ENCODE peak calls at places on chromosomes 3 and 15, in ten cellular contexts. One of them, this sample, is unnamed.

GRCh38 chr15:57213783-57214366 is 162.4 kb upstream of the CGNL1 start:
- DNase-seq in stimulated activated naive B cell treated with anti-CD40 and anti-IgM and Interleukin-4, amounts not matched to agents 10 μg/mL and 1 μg/mL and 100 μg/mL, for 72 hours: no peak
- DNase-seq in activated naive CD8-positive, alpha-beta T cell treated with anti-CD3 and anti-CD28 coated beads, Interleukin-2, amount 50 U/mL, for 16 hours: no peak
- DNase-seq in GM23338: no peak
- DNase-seq in globus pallidus: peak
- DNase-seq in frontal cortex: no peak
- DNase-seq in GM12865: peak
- DNase-seq in thoracic aorta: no peak
- DNase-seq in aorta: no peak
- DNase-seq in DMS153: no peak
- DNase-seq in this sample: peak

GRCh38 chr3:5275529-5275928 is 88.0 kb downstream of the EDEM1 start:
- DNase-seq in stimulated activated naive B cell treated with anti-CD40 and anti-IgM and Interleukin-4, amounts not matched to agents 10 μg/mL and 1 μg/mL and 100 μg/mL, for 72 hours: no peak
- DNase-seq in activated naive CD8-positive, alpha-beta T cell treated with anti-CD3 and anti-CD28 coated beads, Interleukin-2, amount 50 U/mL, for 16 hours: no peak
- DNase-seq in GM23338: no peak
- DNase-seq in globus pallidus: no peak
- DNase-seq in frontal cortex: no peak
- DNase-seq in GM12865: peak
- DNase-seq in thoracic aorta: no peak
- DNase-seq in aorta: no peak
- DNase-seq in DMS153: no peak
- DNase-seq in this sample: no peak

GRCh38 chr3:97872209-97873042 is 50.6 kb downstream of the CRYBG3 start:
- DNase-seq in stimulated activated naive B cell treated with anti-CD40 and anti-IgM and Interleukin-4, amounts not matched to agents 10 μg/mL and 1 μg/mL and 100 μg/mL, for 72 hours: no peak
- DNase-seq in activated naive CD8-positive, alpha-beta T cell treated with anti-CD3 and anti-CD28 coated beads, Interleukin-2, amount 50 U/mL, for 16 hours: no peak
- DNase-seq in GM23338: no peak
- DNase-seq in globus pallidus: peak
- DNase-seq in frontal cortex: no peak
- DNase-seq in GM12865: no peak
- DNase-seq in thoracic aorta: no peak
- DNase-seq in aorta: no peak
- DNase-seq in DMS153: no peak
- DNase-seq in this sample: no peak

GRCh38 chr15:59680870-59681269 is 8.2 kb downstream of the BNIP2 start:
- DNase-seq in stimulated activated naive B cell treated with anti-CD40 and anti-IgM and Interleukin-4, amounts not matched to agents 10 μg/mL and 1 μg/mL and 100 μg/mL, for 72 hours: no peak
- DNase-seq in activated naive CD8-positive, alpha-beta T cell treated with anti-CD3 and anti-CD28 coated beads, Interleukin-2, amount 50 U/mL, for 16 hours: no peak
- DNase-seq in GM23338: no peak
- DNase-seq in globus pallidus: no peak
- DNase-seq in frontal cortex: no peak
- DNase-seq in GM12865: no peak
- DNase-seq in thoracic aorta: no peak
- DNase-seq in aorta: no peak
- DNase-seq in DMS153: no peak
- DNase-seq in this sample: no peak

GRCh38 chr15:82047493-82048446 is 2.0 kb upstream of the MEX3B start:
- DNase-seq in stimulated activated naive B cell treated with anti-CD40 and anti-IgM and Interleukin-4, amounts not matched to agents 10 μg/mL and 1 μg/mL and 100 μg/mL, for 72 hours: no peak
- DNase-seq in activated naive CD8-positive, alpha-beta T cell treated with anti-CD3 and anti-CD28 coated beads, Interleukin-2, amount 50 U/mL, for 16 hours: no peak
- DNase-seq in GM23338: peak
- DNase-seq in globus pallidus: peak
- DNase-seq in frontal cortex: no peak
- DNase-seq in GM12865: no peak
- DNase-seq in thoracic aorta: no peak
- DNase-seq in aorta: no peak
- DNase-seq in DMS153: no peak
- DNase-seq in this sample: no peak

GRCh38 chr3:85801955-85802354 is 843.2 kb downstream of the CADM2 start:
- DNase-seq in stimulated activated naive B cell treated with anti-CD40 and anti-IgM and Interleukin-4, amounts not matched to agents 10 μg/mL and 1 μg/mL and 100 μg/mL, for 72 hours: no peak
- DNase-seq in activated naive CD8-positive, alpha-beta T cell treated with anti-CD3 and anti-CD28 coated beads, Interleukin-2, amount 50 U/mL, for 16 hours: no peak
- DNase-seq in GM23338: peak
- DNase-seq in globus pallidus: peak
- DNase-seq in frontal cortex: peak
- DNase-seq in GM12865: no peak
- DNase-seq in thoracic aorta: no peak
- DNase-seq in aorta: no peak
- DNase-seq in DMS153: no peak
- DNase-seq in this sample: no peak

GRCh38 chr3:42097166-42097946 is 6.2 kb downstream of the TRAK1 start:
- DNase-seq in stimulated activated naive B cell treated with anti-CD40 and anti-IgM and Interleukin-4, amounts not matched to agents 10 μg/mL and 1 μg/mL and 100 μg/mL, for 72 hours: no peak
- DNase-seq in activated naive CD8-positive, alpha-beta T cell treated with anti-CD3 and anti-CD28 coated beads, Interleukin-2, amount 50 U/mL, for 16 hours: peak
- DNase-seq in GM23338: no peak
- DNase-seq in globus pallidus: no peak
- DNase-seq in frontal cortex: no peak
- DNase-seq in GM12865: no peak
- DNase-seq in thoracic aorta: no peak
- DNase-seq in aorta: no peak
- DNase-seq in DMS153: no peak
- DNase-seq in this sample: no peak

GRCh38 chr3:49723631-49724551 is at the start of gene GMPPB:
- DNase-seq in stimulated activated naive B cell treated with anti-CD40 and anti-IgM and Interleukin-4, amounts not matched to agents 10 μg/mL and 1 μg/mL and 100 μg/mL, for 72 hours: peak
- DNase-seq in activated naive CD8-positive, alpha-beta T cell treated with anti-CD3 and anti-CD28 coated beads, Interleukin-2, amount 50 U/mL, for 16 hours: peak
- DNase-seq in GM23338: peak
- DNase-seq in globus pallidus: peak
- DNase-seq in frontal cortex: peak
- DNase-seq in GM12865: peak
- DNase-seq in thoracic aorta: peak
- DNase-seq in aorta: peak
- DNase-seq in DMS153: peak
- DNase-seq in this sample: peak

GRCh38 chr3:160140756-160141155 is 84.5 kb upstream of the C3orf80 start:
- DNase-seq in stimulated activated naive B cell treated with anti-CD40 and anti-IgM and Interleukin-4, amounts not matched to agents 10 μg/mL and 1 μg/mL and 100 μg/mL, for 72 hours: peak
- DNase-seq in activated naive CD8-positive, alpha-beta T cell treated with anti-CD3 and anti-CD28 coated beads, Interleukin-2, amount 50 U/mL, for 16 hours: no peak
- DNase-seq in GM23338: no peak
- DNase-seq in globus pallidus: no peak
- DNase-seq in frontal cortex: no peak
- DNase-seq in GM12865: peak
- DNase-seq in thoracic aorta: no peak
- DNase-seq in aorta: no peak
- DNase-seq in DMS153: no peak
- DNase-seq in this sample: no peak

GRCh38 chr3:131903988-131904415 is 130.8 kb downstream of the CPNE4 start:
- DNase-seq in stimulated activated naive B cell treated with anti-CD40 and anti-IgM and Interleukin-4, amounts not matched to agents 10 μg/mL and 1 μg/mL and 100 μg/mL, for 72 hours: no peak
- DNase-seq in activated naive CD8-positive, alpha-beta T cell treated with anti-CD3 and anti-CD28 coated beads, Interleukin-2, amount 50 U/mL, for 16 hours: no peak
- DNase-seq in GM23338: no peak
- DNase-seq in globus pallidus: no peak
- DNase-seq in frontal cortex: no peak
- DNase-seq in GM12865: no peak
- DNase-seq in thoracic aorta: no peak
- DNase-seq in aorta: no peak
- DNase-seq in DMS153: no peak
- DNase-seq in this sample: no peak

GRCh38 chr3:197456271-197457091 is 99.3 kb downstream of the BDH1 start:
- DNase-seq in stimulated activated naive B cell treated with anti-CD40 and anti-IgM and Interleukin-4, amounts not matched to agents 10 μg/mL and 1 μg/mL and 100 μg/mL, for 72 hours: peak
- DNase-seq in activated naive CD8-positive, alpha-beta T cell treated with anti-CD3 and anti-CD28 coated beads, Interleukin-2, amount 50 U/mL, for 16 hours: peak
- DNase-seq in GM23338: peak
- DNase-seq in globus pallidus: peak
- DNase-seq in frontal cortex: peak
- DNase-seq in GM12865: peak
- DNase-seq in thoracic aorta: peak
- DNase-seq in aorta: peak
- DNase-seq in DMS153: no peak
- DNase-seq in this sample: peak

This sample was measured in MM.1S.